ENCODE peak calls at places on chromosomes 7 and 10, in seven cellular contexts. R, H, W, N, I, X and V are unnamed samples.
A peak's percentile ranks its signal among the peaks of the same experiment; 100 is the strongest.

GRCh38 chr7:133051066-133051465 is 30.8 kb downstream of the CHCHD3 start:
- DNase-seq in R (no peak), H (no peak), W (peak; percentile 57), N (no peak), I (no peak), X (no peak), V (no peak)

GRCh38 chr10:59582779-59583178 is 126.9 kb downstream of the SLC16A9 start:
- DNase-seq in R (no peak), H (no peak), W (no peak), N (no peak), I (no peak), X (no peak), V (no peak)

GRCh38 chr7:128108641-128109423 is 77.6 kb upstream of the LRRC4 start:
- DNase-seq in R (no peak), H (no peak), W (no peak), N (no peak), I (no peak), X (peak; percentile 89), V (no peak)

GRCh38 chr7:76196786-76197185 is 4.9 kb upstream of the SRRM3 start:
- DNase-seq in R (no peak), H (no peak), W (no peak), N (no peak), I (no peak), X (no peak), V (no peak)

GRCh38 chr10:110214380-110214826 is 7.0 kb downstream of the MXI1 start:
- DNase-seq in R (no peak), H (no peak), W (no peak), N (no peak), I (no peak), X (no peak), V (no peak)

GRCh38 chr10:76946268-76946667 is 691.3 kb downstream of the KCNMA1 start:
- DNase-seq in R (no peak), H (no peak), W (no peak), N (no peak), I (no peak), X (no peak), V (no peak)

GRCh38 chr7:150405584-150406310 is 26.6 kb downstream of the ZNF775 start:
- DNase-seq in R (peak; percentile 43), H (no peak), W (no peak), N (no peak), I (no peak), X (no peak), V (peak; percentile 51)

GRCh38 chr7:115195208-115195607 is 273.3 kb downstream of the MDFIC start:
- DNase-seq in R (no peak), H (no peak), W (no peak), N (no peak), I (no peak), X (no peak), V (no peak)

GRCh38 chr7:142542097-142542496 is 207.2 kb upstream of the PRSS1 start:
- DNase-seq in R (no peak), H (no peak), W (no peak), N (no peak), I (no peak), X (no peak), V (no peak)

GRCh38 chr10:84179059-84179710 is 5.6 kb downstream of the GPR15LG start:
- DNase-seq in R (peak; percentile 79), H (peak; percentile 96), W (no peak), N (no peak), I (no peak), X (no peak), V (peak; percentile 29)

GRCh38 chr7:2837476-2837875 is 6.6 kb downstream of the GNA12 start:
- DNase-seq in R (no peak), H (no peak), W (no peak), N (no peak), I (no peak), X (no peak), V (no peak)

GRCh38 chr10:124436191-124436638 is 13.6 kb downstream of the NKX1-2 start:
- DNase-seq in R (no peak), H (peak; percentile 49), W (no peak), N (no peak), I (peak; percentile 84), X (no peak), V (no peak)

GRCh38 chr10:112580267-112580666 is 133.3 kb downstream of the VTI1A start:
- DNase-seq in R (no peak), H (peak; percentile 30), W (peak; percentile 18), N (no peak), I (no peak), X (no peak), V (no peak)

GRCh38 chr10:43806851-43807640 is 158.4 kb upstream of the ZNF32 start:
- DNase-seq in R (no peak), H (no peak), W (no peak), N (no peak), I (no peak), X (no peak), V (no peak)